ENCODE peak calls at places on chromosomes 3 and 15, in five cellular contexts. One of them, this sample, is unnamed.

GRCh38 chr3:32062950-32063582 is 43.4 kb upstream of the GPD1L start:
- DNase-seq in HFFc6: no peak
- DNase-seq in endodermal cell: no peak
- DNase-seq in brain microvascular endothelial cell: no peak
- DNase-seq in IMR-90: no peak
- DNase-seq in this sample: no peak

GRCh38 chr3:30098656-30099454 is 507.5 kb upstream of the TGFBR2 start:
- DNase-seq in HFFc6: peak; percentile 48
- DNase-seq in endodermal cell: no peak
- DNase-seq in brain microvascular endothelial cell: peak; percentile 61
- DNase-seq in IMR-90: peak; percentile 60
- DNase-seq in this sample: no peak

GRCh38 chr3:73520931-73521461 is 103.7 kb downstream of the PDZRN3 start:
- DNase-seq in HFFc6: no peak
- DNase-seq in endodermal cell: no peak
- DNase-seq in brain microvascular endothelial cell: no peak
- DNase-seq in IMR-90: peak; percentile 16
- DNase-seq in this sample: no peak

GRCh38 chr3:46469680-46470357 is 5.1 kb upstream of the LTF start:
- DNase-seq in HFFc6: no peak
- DNase-seq in endodermal cell: peak; percentile 30
- DNase-seq in brain microvascular endothelial cell: no peak
- DNase-seq in IMR-90: no peak
- DNase-seq in this sample: no peak

GRCh38 chr15:60000113-60000823 is 3.8 kb upstream of the FOXB1 start:
- DNase-seq in HFFc6: no peak
- DNase-seq in endodermal cell: peak; percentile 84
- DNase-seq in brain microvascular endothelial cell: no peak
- DNase-seq in IMR-90: no peak
- DNase-seq in this sample: no peak

GRCh38 chr3:100956276-100956675 is 36.9 kb downstream of the ABI3BP start:
- DNase-seq in HFFc6: no peak
- DNase-seq in endodermal cell: no peak
- DNase-seq in brain microvascular endothelial cell: no peak
- DNase-seq in IMR-90: no peak
- DNase-seq in this sample: no peak

GRCh38 chr3:120678331-120678845 is 3.7 kb downstream of the HGD start:
- DNase-seq in HFFc6: peak; percentile 53
- DNase-seq in endodermal cell: peak; percentile 54
- DNase-seq in brain microvascular endothelial cell: peak; percentile 38
- DNase-seq in IMR-90: peak; percentile 65
- DNase-seq in this sample: peak; percentile 63

GRCh38 chr3:16069149-16069922 is 105.1 kb upstream of the GALNT15 start:
- DNase-seq in HFFc6: peak; percentile 82
- DNase-seq in endodermal cell: no peak
- DNase-seq in brain microvascular endothelial cell: peak; percentile 84
- DNase-seq in IMR-90: peak; percentile 97
- DNase-seq in this sample: peak; percentile 93

GRCh38 chr3:135694142-135694541 is 271.4 kb upstream of the PPP2R3A start:
- DNase-seq in HFFc6: no peak
- DNase-seq in endodermal cell: no peak
- DNase-seq in brain microvascular endothelial cell: no peak
- DNase-seq in IMR-90: no peak
- DNase-seq in this sample: no peak

GRCh38 chr3:57691411-57692133 is 1.3 kb downstream of the DENND6A start:
- DNase-seq in HFFc6: no peak
- DNase-seq in endodermal cell: no peak
- DNase-seq in brain microvascular endothelial cell: no peak
- DNase-seq in IMR-90: peak; percentile 7
- DNase-seq in this sample: no peak

GRCh38 chr3:16824085-16824696 is 60.6 kb upstream of the PLCL2 start:
- DNase-seq in HFFc6: no peak
- DNase-seq in endodermal cell: no peak
- DNase-seq in brain microvascular endothelial cell: no peak
- DNase-seq in IMR-90: no peak
- DNase-seq in this sample: no peak

GRCh38 chr15:99410477-99410876 is 155.3 kb upstream of the MEF2A start:
- DNase-seq in HFFc6: no peak
- DNase-seq in endodermal cell: no peak
- DNase-seq in brain microvascular endothelial cell: no peak
- DNase-seq in IMR-90: no peak
- DNase-seq in this sample: no peak

GRCh38 chr3:184155644-184156521 is 706 bp downstream of the DVL3 start:
- DNase-seq in HFFc6: peak; percentile 5
- DNase-seq in endodermal cell: peak; percentile 82
- DNase-seq in brain microvascular endothelial cell: no peak
- DNase-seq in IMR-90: peak; percentile 16
- DNase-seq in this sample: no peak

GRCh38 chr3:74537857-74538256 is 76.6 kb downstream of the CNTN3 start:
- DNase-seq in HFFc6: no peak
- DNase-seq in endodermal cell: no peak
- DNase-seq in brain microvascular endothelial cell: no peak
- DNase-seq in IMR-90: no peak
- DNase-seq in this sample: no peak

GRCh38 chr3:194496217-194496881 is 9.5 kb upstream of the ATP13A3 start:
- DNase-seq in HFFc6: no peak
- DNase-seq in endodermal cell: no peak
- DNase-seq in brain microvascular endothelial cell: no peak
- DNase-seq in IMR-90: no peak
- DNase-seq in this sample: no peak

GRCh38 chr15:96849501-96849900 is 519.0 kb downstream of the NR2F2 start:
- DNase-seq in HFFc6: no peak
- DNase-seq in endodermal cell: no peak
- DNase-seq in brain microvascular endothelial cell: peak; percentile 92
- DNase-seq in IMR-90: peak; percentile 38
- DNase-seq in this sample: peak; percentile 32

GRCh38 chr3:172213168-172213567 is 173.8 kb downstream of the FNDC3B start:
- DNase-seq in HFFc6: peak; percentile 22
- DNase-seq in endodermal cell: no peak
- DNase-seq in brain microvascular endothelial cell: peak; percentile 81
- DNase-seq in IMR-90: peak; percentile 81
- DNase-seq in this sample: no peak

GRCh38 chr3:172626241-172626640 is 84.6 kb downstream of the NCEH1 start:
- DNase-seq in HFFc6: peak; percentile 62
- DNase-seq in endodermal cell: no peak
- DNase-seq in brain microvascular endothelial cell: peak; percentile 68
- DNase-seq in IMR-90: peak; percentile 74
- DNase-seq in this sample: no peak

GRCh38 chr15:80416702-80417101 is 12.5 kb downstream of the ARNT2 start:
- DNase-seq in HFFc6: no peak
- DNase-seq in endodermal cell: no peak
- DNase-seq in brain microvascular endothelial cell: no peak
- DNase-seq in IMR-90: no peak
- DNase-seq in this sample: no peak

GRCh38 chr15:52191207-52191606 is at the start of gene GNB5:
- DNase-seq in HFFc6: no peak
- DNase-seq in endodermal cell: peak; percentile 81
- DNase-seq in brain microvascular endothelial cell: no peak
- DNase-seq in IMR-90: no peak
- DNase-seq in this sample: no peak

GRCh38 chr3:150449169-150449721 is 41.1 kb downstream of the TSC22D2 start:
- DNase-seq in HFFc6: peak; percentile 77
- DNase-seq in endodermal cell: no peak
- DNase-seq in brain microvascular endothelial cell: no peak
- DNase-seq in IMR-90: peak; percentile 85
- DNase-seq in this sample: peak; percentile 70

GRCh38 chr3:130433306-130433705 is 83.7 kb upstream of the COL6A6 start:
- DNase-seq in HFFc6: no peak
- DNase-seq in endodermal cell: no peak
- DNase-seq in brain microvascular endothelial cell: no peak
- DNase-seq in IMR-90: no peak
- DNase-seq in this sample: no peak

GRCh38 chr3:58260733-58261132 is 23.1 kb downstream of the ABHD6 start:
- DNase-seq in HFFc6: peak; percentile 49
- DNase-seq in endodermal cell: no peak
- DNase-seq in brain microvascular endothelial cell: peak; percentile 71
- DNase-seq in IMR-90: peak; percentile 64
- DNase-seq in this sample: no peak

GRCh38 chr15:64894395-64895056 is 17.2 kb upstream of the ANKDD1A start:
- DNase-seq in HFFc6: no peak
- DNase-seq in endodermal cell: peak; percentile 84
- DNase-seq in brain microvascular endothelial cell: no peak
- DNase-seq in IMR-90: no peak
- DNase-seq in this sample: no peak

GRCh38 chr3:9746330-9746729 is 3.4 kb upstream of the OGG1 start:
- DNase-seq in HFFc6: peak; percentile 80
- DNase-seq in endodermal cell: no peak
- DNase-seq in brain microvascular endothelial cell: peak; percentile 79
- DNase-seq in IMR-90: peak; percentile 95
- DNase-seq in this sample: peak; percentile 89

GRCh38 chr15:41825145-41825544 is 2.7 kb upstream of the JMJD7 start:
- DNase-seq in HFFc6: no peak
- DNase-seq in endodermal cell: no peak
- DNase-seq in brain microvascular endothelial cell: no peak
- DNase-seq in IMR-90: no peak
- DNase-seq in this sample: no peak

GRCh38 chr15:41827880-41828746 is at the start of gene JMJD7:
- DNase-seq in HFFc6: peak; percentile 80
- DNase-seq in endodermal cell: peak; percentile 99
- DNase-seq in brain microvascular endothelial cell: peak; percentile 76
- DNase-seq in IMR-90: peak; percentile 81
- DNase-seq in this sample: peak; percentile 50

GRCh38 chr15:41828747-41829270 is 917 bp downstream of the JMJD7 start:
- DNase-seq in HFFc6: no peak
- DNase-seq in endodermal cell: no peak
- DNase-seq in brain microvascular endothelial cell: no peak
- DNase-seq in IMR-90: peak; percentile 32
- DNase-seq in this sample: no peak

GRCh38 chr15:41825572-41826535 is 2.0 kb upstream of the JMJD7 start:
- DNase-seq in HFFc6: no peak
- DNase-seq in endodermal cell: peak; percentile 61
- DNase-seq in brain microvascular endothelial cell: no peak
- DNase-seq in IMR-90: no peak
- DNase-seq in this sample: no peak

GRCh38 chr15:41827290-41827879 is 507 bp upstream of the JMJD7 start:
- DNase-seq in HFFc6: no peak
- DNase-seq in endodermal cell: peak; percentile 83
- DNase-seq in brain microvascular endothelial cell: no peak
- DNase-seq in IMR-90: no peak
- DNase-seq in this sample: no peak
- TF ChIP-seq CTCF in HFFc6: peak; percentile 37
- TF ChIP-seq CTCF in endodermal cell: no peak
- TF ChIP-seq CTCF in brain microvascular endothelial cell: no peak
- TF ChIP-seq CTCF in IMR-90: no peak
- TF ChIP-seq CTCF in this sample: peak; percentile 7

GRCh38 chr3:134453631-134454030 is 32.2 kb downstream of the ANAPC13 start:
- DNase-seq in HFFc6: no peak
- DNase-seq in endodermal cell: peak; percentile 84
- DNase-seq in brain microvascular endothelial cell: no peak
- DNase-seq in IMR-90: no peak
- DNase-seq in this sample: no peak
- TF ChIP-seq CTCF in HFFc6: peak; percentile 24
- TF ChIP-seq CTCF in endodermal cell: peak; percentile 71
- TF ChIP-seq CTCF in brain microvascular endothelial cell: peak; percentile 48
- TF ChIP-seq CTCF in IMR-90: peak; percentile 28
- TF ChIP-seq CTCF in this sample: peak; percentile 27

GRCh38 chr15:47990821-47991220 is 130.0 kb upstream of the SLC24A5 start:
- DNase-seq in HFFc6: no peak
- DNase-seq in endodermal cell: no peak
- DNase-seq in brain microvascular endothelial cell: no peak
- DNase-seq in IMR-90: no peak
- DNase-seq in this sample: no peak
- TF ChIP-seq CTCF in HFFc6: no peak
- TF ChIP-seq CTCF in endodermal cell: no peak
- TF ChIP-seq CTCF in brain microvascular endothelial cell: no peak
- TF ChIP-seq CTCF in IMR-90: no peak
- TF ChIP-seq CTCF in this sample: no peak

GRCh38 chr15:34773013-34773412 is 18.2 kb upstream of the GJD2 start:
- DNase-seq in HFFc6: no peak
- DNase-seq in endodermal cell: no peak
- DNase-seq in brain microvascular endothelial cell: no peak
- DNase-seq in IMR-90: no peak
- DNase-seq in this sample: no peak

GRCh38 chr15:34773916-34774315 is 19.1 kb upstream of the GJD2 start:
- DNase-seq in HFFc6: no peak
- DNase-seq in endodermal cell: no peak
- DNase-seq in brain microvascular endothelial cell: no peak
- DNase-seq in IMR-90: no peak
- DNase-seq in this sample: no peak

GRCh38 chr15:34769711-34770110 is 14.9 kb upstream of the GJD2 start:
- DNase-seq in HFFc6: no peak
- DNase-seq in endodermal cell: no peak
- DNase-seq in brain microvascular endothelial cell: no peak
- DNase-seq in IMR-90: no peak
- DNase-seq in this sample: no peak

GRCh38 chr15:34776706-34777105 is 18.6 kb downstream of the ACTC1 start:
- DNase-seq in HFFc6: no peak
- DNase-seq in endodermal cell: no peak
- DNase-seq in brain microvascular endothelial cell: no peak
- DNase-seq in IMR-90: no peak
- DNase-seq in this sample: no peak

DNA sequence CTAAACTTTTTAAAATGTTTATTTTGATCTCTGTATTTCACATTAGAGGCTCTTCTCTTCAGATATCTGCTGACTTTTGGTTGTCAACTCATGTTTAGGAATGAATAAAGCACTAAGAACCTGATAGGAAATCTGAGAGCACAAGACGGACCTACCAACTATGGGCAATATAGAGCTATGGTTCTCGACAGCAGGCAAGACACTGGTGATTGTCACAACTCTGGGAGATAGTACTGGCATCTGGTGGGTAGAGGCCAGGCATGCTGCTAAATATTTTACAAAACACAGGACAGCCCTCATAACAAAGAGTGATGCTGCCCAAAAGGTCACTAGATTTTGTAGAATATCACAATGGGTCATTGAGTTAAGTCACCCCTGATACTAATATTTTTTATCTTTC is 17.5 kb upstream of the GJD2 start:
- DNase-seq in HFFc6: no peak
- DNase-seq in endodermal cell: no peak
- DNase-seq in brain microvascular endothelial cell: no peak
- DNase-seq in IMR-90: no peak
- DNase-seq in this sample: no peak
- TF ChIP-seq CTCF in HFFc6: no peak
- TF ChIP-seq CTCF in endodermal cell: no peak
- TF ChIP-seq CTCF in brain microvascular endothelial cell: no peak
- TF ChIP-seq CTCF in IMR-90: no peak
- TF ChIP-seq CTCF in this sample: no peak

DNA sequence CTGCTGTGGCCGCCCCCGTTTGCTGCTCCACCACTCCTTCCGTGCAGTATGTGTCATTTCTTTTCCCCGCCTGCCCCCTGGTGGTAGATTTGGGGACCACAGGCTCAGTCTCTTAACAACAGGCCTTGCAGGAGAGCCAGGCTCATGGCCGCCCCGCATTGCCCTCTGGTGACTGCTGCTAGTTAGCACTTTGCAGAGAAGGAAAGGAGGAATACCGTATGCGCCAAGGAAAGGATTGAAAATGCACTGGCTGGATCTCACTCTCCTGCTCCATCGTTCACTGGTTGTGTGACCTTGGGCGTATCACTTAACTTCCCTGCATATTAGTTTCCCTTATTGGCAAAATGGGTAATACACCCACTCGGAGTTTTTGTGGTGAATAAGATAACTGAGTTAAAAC is 39.3 kb upstream of the PXYLP1 start:
- DNase-seq in HFFc6: peak; percentile 92
- DNase-seq in endodermal cell: peak; percentile 100
- DNase-seq in brain microvascular endothelial cell: peak; percentile 98
- DNase-seq in IMR-90: peak; percentile 91
- DNase-seq in this sample: peak; percentile 88
- TF ChIP-seq CTCF in HFFc6: peak; percentile 98
- TF ChIP-seq CTCF in endodermal cell: peak; percentile 99
- TF ChIP-seq CTCF in brain microvascular endothelial cell: peak; percentile 99
- TF ChIP-seq CTCF in IMR-90: peak; percentile 99
- TF ChIP-seq CTCF in this sample: peak; percentile 98